ENCODE peak calls at places on chromosome 10, in seven cellular contexts. M is psoas muscle, V is heart left ventricle, Y is lung, J is DND-41, C is lower lobe of right lung, R is stomach. W is an unnamed sample.

GRCh38 chr10:106078796-106079576 is 1085.5 kb downstream of the SORCS1 start:
- DNase-seq in M (no peak), V (no peak), Y (no peak), J (no peak), C (no peak), R (no peak), W (no peak)

GRCh38 chr10:74056081-74056818 is 58.3 kb downstream of the VCL start:
- DNase-seq in M (no peak), V (peak; percentile 37), Y (no peak), J (no peak), C (no peak), R (no peak), W (no peak)

GRCh38 chr10:15370212-15370740 is 813 bp downstream of the FAM171A1 start:
- DNase-seq in M (peak; percentile 53), V (no peak), Y (no peak), J (no peak), C (no peak), R (no peak), W (no peak)

GRCh38 chr10:33600381-33600780 is 265.9 kb upstream of the NRP1 start:
- DNase-seq in M (no peak), V (no peak), Y (no peak), J (no peak), C (no peak), R (no peak), W (no peak)

GRCh38 chr10:1187151-1187854 is 131.1 kb downstream of the WDR37 start:
- DNase-seq in M (peak; percentile 25), V (no peak), Y (no peak), J (no peak), C (peak; percentile 41), R (no peak), W (no peak)

GRCh38 chr10:23217471-23217870 is 25.4 kb downstream of the PTF1A start:
- DNase-seq in M (no peak), V (no peak), Y (no peak), J (no peak), C (no peak), R (no peak), W (no peak)

GRCh38 chr10:21688870-21689269 is 154.8 kb downstream of the MLLT10 start:
- DNase-seq in M (no peak), V (no peak), Y (no peak), J (no peak), C (no peak), R (no peak), W (no peak)

GRCh38 chr10:17217661-17218306 is 10.3 kb upstream of the VIM start:
- DNase-seq in M (no peak), V (no peak), Y (no peak), J (no peak), C (no peak), R (no peak), W (no peak)

GRCh38 chr10:19054289-19054688 is 5.7 kb downstream of the MALRD1 start:
- DNase-seq in M (no peak), V (no peak), Y (no peak), J (no peak), C (no peak), R (no peak), W (no peak)

GRCh38 chr10:89670926-89671325 is 25.9 kb upstream of the PANK1 start:
- DNase-seq in M (no peak), V (no peak), Y (no peak), J (no peak), C (no peak), R (no peak), W (no peak)

GRCh38 chr10:78817361-78817760 is 251.4 kb upstream of the ZMIZ1 start:
- DNase-seq in M (no peak), V (no peak), Y (no peak), J (no peak), C (no peak), R (no peak), W (no peak)

GRCh38 chr10:126959906-126960685 is 54.9 kb downstream of the DOCK1 start:
- DNase-seq in M (no peak), V (no peak), Y (no peak), J (no peak), C (no peak), R (no peak), W (no peak)

GRCh38 chr10:3116508-3117100 is 49.3 kb downstream of the PFKP start:
- DNase-seq in M (no peak), V (peak; percentile 36), Y (no peak), J (no peak), C (no peak), R (no peak), W (no peak)

GRCh38 chr10:133379152-133379800 is at the start of gene PAOX:
- DNase-seq in M (peak; percentile 86), V (peak; percentile 78), Y (peak; percentile 68), J (no peak), C (peak; percentile 81), R (peak; percentile 75), W (peak; percentile 61)

GRCh38 chr10:46550076-46550790 is 6.2 kb downstream of the GPRIN2 start:
- DNase-seq in M (peak; percentile 56), V (peak; percentile 29), Y (peak; percentile 30), J (peak; percentile 4), C (peak; percentile 52), R (peak; percentile 26), W (no peak)

GRCh38 chr10:133467286-133467911 is 13.7 kb downstream of the SCART1 start:
- DNase-seq in M (no peak), V (no peak), Y (peak; percentile 17), J (no peak), C (no peak), R (no peak), W (no peak)

GRCh38 chr10:50614444-50615137 is 9.2 kb downstream of the SGMS1 start:
- DNase-seq in M (peak; percentile 51), V (no peak), Y (no peak), J (no peak), C (no peak), R (peak; percentile 46), W (no peak)

GRCh38 chr10:35606423-35606822 is 1.3 kb downstream of the GJD4 start:
- DNase-seq in M (no peak), V (no peak), Y (no peak), J (no peak), C (no peak), R (no peak), W (no peak)

GRCh38 chr10:114022751-114023150 is 20.9 kb upstream of the ADRB1 start:
- DNase-seq in M (no peak), V (no peak), Y (no peak), J (no peak), C (no peak), R (no peak), W (no peak)

GRCh38 chr10:7789390-7789789 is 1.4 kb downstream of the ATP5F1C start:
- DNase-seq in M (no peak), V (peak; percentile 78), Y (no peak), J (no peak), C (no peak), R (no peak), W (no peak)

GRCh38 chr10:102645741-102646609 is 1.7 kb downstream of the TRIM8 start:
- DNase-seq in M (peak; percentile 96), V (peak; percentile 94), Y (peak; percentile 95), J (peak; percentile 80), C (peak; percentile 95), R (peak; percentile 84), W (peak; percentile 74)
- H3K4me1 ChIP-seq in M (peaks cover 54% of the 10 kb centered on the region), V (peaks cover 41% of the 10 kb centered on the region), Y (peaks cover 17% of the 10 kb centered on the region), J (peaks cover 54% of the 10 kb centered on the region), C (peaks cover 47% of the 10 kb centered on the region), R (peaks cover 62% of the 10 kb centered on the region), W (peaks cover 51% of the 10 kb centered on the region)

GRCh38 chr10:117237401-117237991 is 3.4 kb upstream of the SLC18A2 start:
- DNase-seq in M (no peak), V (no peak), Y (no peak), J (no peak), C (no peak), R (no peak), W (no peak)
- H3K27me3 ChIP-seq in M (peaks cover 32% of the 10 kb centered on the region), V (peaks cover 31% of the 10 kb centered on the region), Y (peaks cover 11% of the 10 kb centered on the region), J (peaks cover 7% of the 10 kb centered on the region), C (peaks cover 35% of the 10 kb centered on the region), R (peaks cover 17% of the 10 kb centered on the region), W (no peaks in the 10 kb centered on the region)

DNA sequence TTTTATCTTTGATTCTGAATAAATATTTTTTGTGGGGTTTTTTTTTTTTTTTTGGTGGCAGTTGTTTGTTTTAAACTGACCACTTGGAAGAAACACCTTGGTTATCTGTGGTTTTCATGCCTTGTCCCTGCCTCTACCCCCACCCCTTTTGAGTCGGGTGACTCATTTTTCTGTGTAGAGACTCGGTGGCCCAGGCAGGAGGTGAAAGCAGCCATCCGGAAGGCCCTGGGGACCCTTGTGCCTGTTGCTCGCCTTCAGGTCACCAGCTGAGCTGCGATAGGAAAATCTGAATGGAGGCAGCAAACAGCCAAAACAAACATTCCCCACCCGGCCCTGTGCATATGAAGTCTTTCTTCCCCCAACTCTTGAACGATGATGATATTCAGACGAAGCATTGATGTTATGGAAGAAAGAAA is 22.7 kb downstream of the CYP17A1 start:
- DNase-seq in M (no peak), V (peak; percentile 85), Y (no peak), J (no peak), C (no peak), R (peak; percentile 53), W (no peak)
- H3K4me3 ChIP-seq in M (no peak overlapping the region), V (no peak overlapping the region), Y (no peak overlapping the region), J (no peak overlapping the region), C (no peak overlapping the region), R (no peak overlapping the region), W (no peak overlapping the region)

GRCh38 chr10:118842826-118843624 is 88.3 kb upstream of the CACUL1 start:
- DNase-seq in M (no peak), V (no peak), Y (no peak), J (no peak), C (no peak), R (no peak), W (no peak)
- H3K4me1 ChIP-seq in M (peaks cover 7% of the 10 kb centered on the region), V (no peaks in the 10 kb centered on the region), Y (no peaks in the 10 kb centered on the region), J (no peaks in the 10 kb centered on the region), C (no peaks in the 10 kb centered on the region), R (peaks cover 5% of the 10 kb centered on the region), W (no peaks in the 10 kb centered on the region)

DNA sequence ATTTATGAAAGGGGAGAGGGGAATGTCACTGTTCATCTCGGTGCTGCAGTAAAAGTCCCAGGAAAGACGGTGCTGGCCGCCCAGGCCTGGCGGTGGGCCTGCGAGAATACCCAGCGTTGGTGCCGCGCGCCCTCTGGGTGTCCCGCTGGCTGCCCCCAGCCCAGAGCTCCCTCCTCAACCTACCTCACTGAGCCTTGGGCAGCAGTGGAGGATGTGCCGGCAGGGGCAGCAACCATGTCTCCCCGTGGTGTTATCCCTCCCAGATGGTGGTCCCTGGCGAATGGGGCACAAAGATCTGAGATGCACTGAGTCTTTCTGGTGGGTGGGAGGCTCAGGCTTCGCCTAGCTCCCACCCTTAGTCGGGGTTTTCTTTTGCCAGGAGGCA is 9.4 kb upstream of the TLX1 start:
- DNase-seq in M (peak; percentile 46), V (no peak), Y (no peak), J (no peak), C (no peak), R (no peak), W (no peak)
- H3K27me3 ChIP-seq in M (peaks cover 90% of the 10 kb centered on the region), V (peaks cover 73% of the 10 kb centered on the region), Y (no peaks in the 10 kb centered on the region), J (peaks cover 54% of the 10 kb centered on the region), C (peaks cover 79% of the 10 kb centered on the region), R (peaks cover 10% of the 10 kb centered on the region), W (peaks cover 31% of the 10 kb centered on the region)

GRCh38 chr10:20614911-20615310 is 282.2 kb downstream of the NEBL start:
- DNase-seq in M (no peak), V (no peak), Y (no peak), J (no peak), C (no peak), R (no peak), W (no peak)
- H3K4me3 ChIP-seq in M (no peak overlapping the region), V (no peak overlapping the region), Y (no peak overlapping the region), J (no peak overlapping the region), C (no peak overlapping the region), R (no peak overlapping the region), W (no peak overlapping the region)